ENCODE peak calls at places on chromosomes 16 and 17, in ten cellular contexts. N is AG09309; Y is EH; Z is SW480; F is GM12891; D is tibial artery; U is stimulated activated CD4-positive, alpha-beta T cell treated with anti-CD3 and anti-CD28 coated beads, Interleukin-4, amount 100 ng/mL, for 1 hour; R is PC-3; C is NCI-H748 treated with DMSO at 0.1 percent for 48 hours; K is NCI-H1417. X is an unnamed sample.

GRCh38 chr16:4402439-4403132 is 13.8 kb downstream of the CORO7 start:
- DNase-seq in N (no peak), Z (peak), Y (peak), U (peak), R (peak), K (peak), F (peak), D (peak), C (peak), X (no peak)

GRCh38 chr16:81004646-81005353 is 1.9 kb downstream of the CMC2 start:
- DNase-seq in U (no peak), R (peak), Z (peak), F (no peak), D (no peak), N (peak), Y (peak), K (peak), C (peak), X (no peak)

GRCh38 chr16:85651822-85652430 is 36.8 kb downstream of the GINS2 start:
- DNase-seq in U (no peak), N (no peak), K (peak), Y (no peak), Z (no peak), R (peak), D (no peak), F (no peak), C (no peak), X (no peak)

GRCh38 chr17:5500247-5500803 is 14.0 kb downstream of the MIS12 start:
- DNase-seq in R (no peak), U (peak), F (no peak), N (no peak), Y (peak), K (no peak), Z (no peak), C (peak), D (no peak), X (no peak)

GRCh38 chr16:67833035-67833417 is 9.1 kb upstream of the THAP11 start:
- DNase-seq in N (no peak), Y (peak), Z (peak), D (no peak), F (no peak), U (no peak), R (peak), C (no peak), K (no peak), X (no peak)

GRCh38 chr17:12982224-12982623 is 35.6 kb downstream of the ELAC2 start:
- DNase-seq in D (no peak), R (no peak), N (no peak), Y (no peak), F (no peak), K (no peak), Z (no peak), C (no peak), U (no peak), X (no peak)

GRCh38 chr17:83099570-83100181 is 20.3 kb downstream of the METRNL start:
- DNase-seq in C (no peak), Y (peak), U (no peak), K (peak), R (no peak), F (no peak), Z (no peak), N (no peak), D (peak), X (no peak)

GRCh38 chr17:81804559-81805399 is 829 bp downstream of the GCGR start:
- DNase-seq in F (no peak), K (no peak), N (no peak), Y (no peak), C (no peak), R (no peak), U (no peak), Z (peak), D (no peak), X (no peak)

GRCh38 chr16:11082860-11083388 is 138.6 kb downstream of the CLEC16A start:
- DNase-seq in R (no peak), F (no peak), Z (no peak), Y (no peak), K (no peak), N (no peak), D (no peak), U (no peak), C (no peak), X (no peak)

GRCh38 chr16:67441289-67441753 is 10.4 kb downstream of the HSD11B2 start:
- DNase-seq in N (no peak), U (no peak), Y (no peak), F (no peak), D (no peak), K (peak), C (no peak), Z (peak), R (no peak), X (no peak)

GRCh38 chr17:28086519-28086918 is 44.0 kb downstream of the NLK start:
- DNase-seq in R (peak), F (no peak), N (no peak), Z (no peak), U (no peak), K (no peak), Y (peak), D (no peak), C (no peak), X (no peak)

GRCh38 chr17:4179071-4179470 is 36.1 kb downstream of the CYB5D2 start:
- DNase-seq in D (peak), U (no peak), N (no peak), C (no peak), K (no peak), Y (no peak), F (no peak), R (no peak), Z (no peak), X (no peak)

GRCh38 chr17:72702136-72702735 is 390.3 kb downstream of the SLC39A11 start:
- DNase-seq in F (no peak), N (no peak), K (no peak), R (peak), Z (peak), C (no peak), Y (peak), U (no peak), D (no peak), X (no peak)

GRCh38 chr17:9270921-9271320 is 249.6 kb downstream of the NTN1 start:
- DNase-seq in D (no peak), Z (no peak), K (no peak), N (no peak), C (no peak), F (no peak), U (no peak), Y (no peak), R (no peak), X (no peak)

GRCh38 chr17:47253541-47254402 is at the start of gene ITGB3:
- DNase-seq in D (peak), Z (peak), U (peak), C (peak), Y (peak), K (peak), R (peak), N (no peak), F (peak), X (no peak)

GRCh38 chr16:3501783-3502400 is 1.1 kb downstream of the CLUAP1 start:
- DNase-seq in Z (no peak), F (no peak), K (peak), R (no peak), C (no peak), D (peak), Y (no peak), N (no peak), U (no peak), X (no peak)

GRCh38 chr17:51152766-51153209 is 571 bp upstream of the NME1 start:
- DNase-seq in K (no peak), C (peak), Z (peak), D (no peak), N (no peak), F (no peak), R (peak), Y (peak), U (no peak), X (no peak)

GRCh38 chr17:83198366-83199341 is 119.2 kb downstream of the METRNL start:
- DNase-seq in Z (no peak), D (peak), F (no peak), K (peak), Y (no peak), R (no peak), C (no peak), N (no peak), U (no peak), X (no peak)

GRCh38 chr16:57003439-57004386 is 14.4 kb downstream of the NLRC5 start:
- DNase-seq in R (no peak), K (no peak), C (no peak), N (no peak), U (no peak), D (peak), F (no peak), Z (no peak), Y (no peak), X (no peak)

GRCh38 chr16:74563828-74564263 is 43.1 kb downstream of the GLG1 start:
- DNase-seq in K (no peak), Z (no peak), N (no peak), R (peak), D (no peak), C (no peak), F (no peak), U (peak), Y (peak), X (no peak)

GRCh38 chr16:3444032-3444388 is 530 bp downstream of the NAA60 start:
- DNase-seq in Z (no peak), Y (peak), D (no peak), K (no peak), F (no peak), R (no peak), C (no peak), U (peak), N (peak), X (peak)

GRCh38 chr17:73371846-73372245 is 60.0 kb upstream of the CDC42EP4 start:
- DNase-seq in Y (no peak), D (no peak), N (no peak), K (no peak), F (no peak), R (peak), C (no peak), Z (no peak), U (no peak), X (no peak)

GRCh38 chr17:19867094-19867653 is 562 bp downstream of the ULK2 start:
- DNase-seq in N (peak), Y (peak), K (peak), R (peak), U (peak), F (peak), C (peak), D (peak), Z (peak), X (peak)

GRCh38 chr16:69620564-69620963 is 54.8 kb downstream of the NFAT5 start:
- DNase-seq in K (no peak), Y (no peak), D (no peak), N (peak), Z (no peak), C (no peak), U (no peak), R (no peak), F (no peak), X (no peak)

GRCh38 chr16:68356249-68356918 is 45.6 kb downstream of the PRMT7 start:
- DNase-seq in Y (no peak), F (peak), N (no peak), U (peak), Z (no peak), R (no peak), D (no peak), K (no peak), C (no peak), X (no peak)

GRCh38 chr16:49505556-49505955 is 132.0 kb downstream of the C16orf78 start:
- DNase-seq in F (no peak), D (peak), Z (no peak), Y (no peak), K (no peak), N (no peak), R (no peak), U (no peak), C (no peak), X (no peak)

GRCh38 chr17:54455251-54455868 is 445.3 kb upstream of the TOM1L1 start:
- DNase-seq in Y (no peak), D (no peak), K (no peak), Z (no peak), C (no peak), N (no peak), U (no peak), R (peak), F (no peak), X (no peak)

X was measured in skeletal muscle cell.